ENCODE peak calls at places on chromosomes 3 and 15, in six cellular contexts. One of them, this sample, is unnamed. For H3K79me1, the result is how much of the 10 kb centered on the place peaks cover.

GRCh38 chr3:43345877-43346276 is 59.5 kb downstream of the SNRK start:
- DNase-seq in trophoblast cell: no peak
- DNase-seq in IMR-90: peak
- DNase-seq in mesendoderm: no peak
- DNase-seq in H9: no peak
- DNase-seq in H1: no peak
- DNase-seq in this sample: no peak

GRCh38 chr15:81336568-81336967 is 12.6 kb upstream of the STARD5 start:
- DNase-seq in H9: no peak
- DNase-seq in IMR-90: peak
- DNase-seq in H1: peak
- DNase-seq in mesendoderm: peak
- DNase-seq in trophoblast cell: peak
- DNase-seq in this sample: no peak

GRCh38 chr3:162994165-162994564 is 1497.6 kb downstream of the OTOL1 start:
- DNase-seq in trophoblast cell: no peak
- DNase-seq in IMR-90: no peak
- DNase-seq in H9: no peak
- DNase-seq in H1: no peak
- DNase-seq in mesendoderm: peak
- DNase-seq in this sample: no peak

GRCh38 chr3:10406414-10406813 is 85.5 kb upstream of the SEC13 start:
- DNase-seq in mesendoderm: no peak
- DNase-seq in trophoblast cell: no peak
- DNase-seq in H9: no peak
- DNase-seq in H1: no peak
- DNase-seq in IMR-90: no peak
- DNase-seq in this sample: no peak

GRCh38 chr3:102441832-102442231 is 7.0 kb downstream of the ZPLD1 start:
- DNase-seq in IMR-90: peak
- DNase-seq in mesendoderm: peak
- DNase-seq in trophoblast cell: no peak
- DNase-seq in H9: no peak
- DNase-seq in H1: no peak
- DNase-seq in this sample: no peak

GRCh38 chr3:65077124-65077523 is 389.3 kb upstream of the ADAMTS9 start:
- DNase-seq in H9: no peak
- DNase-seq in mesendoderm: no peak
- DNase-seq in trophoblast cell: no peak
- DNase-seq in IMR-90: no peak
- DNase-seq in H1: no peak
- DNase-seq in this sample: no peak

GRCh38 chr15:40445411-40446055 is 4.8 kb downstream of the BAHD1 start:
- DNase-seq in mesendoderm: no peak
- DNase-seq in IMR-90: peak
- DNase-seq in H1: no peak
- DNase-seq in trophoblast cell: no peak
- DNase-seq in H9: no peak
- DNase-seq in this sample: no peak

GRCh38 chr15:26028086-26028740 is 165.1 kb upstream of the ATP10A start:
- DNase-seq in IMR-90: no peak
- DNase-seq in trophoblast cell: peak
- DNase-seq in H9: no peak
- DNase-seq in mesendoderm: peak
- DNase-seq in H1: no peak
- DNase-seq in this sample: no peak

GRCh38 chr15:85748729-85749128 is 46.0 kb downstream of the KLHL25 start:
- DNase-seq in IMR-90: no peak
- DNase-seq in H9: peak
- DNase-seq in H1: peak
- DNase-seq in trophoblast cell: peak
- DNase-seq in mesendoderm: peak
- DNase-seq in this sample: no peak

GRCh38 chr15:84911879-84912660 is 27.6 kb downstream of the SLC28A1 start:
- DNase-seq in IMR-90: peak
- DNase-seq in H1: no peak
- DNase-seq in H9: no peak
- DNase-seq in trophoblast cell: peak
- DNase-seq in mesendoderm: no peak
- DNase-seq in this sample: no peak

GRCh38 chr15:28947241-28947674 is 61.5 kb downstream of the APBA2 start:
- DNase-seq in mesendoderm: no peak
- DNase-seq in H1: no peak
- DNase-seq in H9: no peak
- DNase-seq in IMR-90: no peak
- DNase-seq in trophoblast cell: no peak
- DNase-seq in this sample: no peak

GRCh38 chr3:111751961-111752360 is 107.1 kb upstream of the PHLDB2 start:
- DNase-seq in mesendoderm: peak
- DNase-seq in H9: no peak
- DNase-seq in trophoblast cell: no peak
- DNase-seq in H1: no peak
- DNase-seq in IMR-90: peak
- DNase-seq in this sample: no peak

GRCh38 chr3:52507359-52507758 is 12.2 kb downstream of the STAB1 start:
- DNase-seq in mesendoderm: peak
- DNase-seq in H1: no peak
- DNase-seq in H9: no peak
- DNase-seq in IMR-90: peak
- DNase-seq in trophoblast cell: no peak
- DNase-seq in this sample: no peak

GRCh38 chr3:30426319-30426993 is 179.9 kb upstream of the TGFBR2 start:
- DNase-seq in H9: no peak
- DNase-seq in mesendoderm: peak
- DNase-seq in trophoblast cell: no peak
- DNase-seq in IMR-90: peak
- DNase-seq in H1: no peak
- DNase-seq in this sample: no peak

GRCh38 chr3:85427467-85427866 is 468.7 kb downstream of the CADM2 start:
- DNase-seq in H1: no peak
- DNase-seq in IMR-90: no peak
- DNase-seq in H9: no peak
- DNase-seq in mesendoderm: no peak
- DNase-seq in trophoblast cell: no peak
- DNase-seq in this sample: no peak

GRCh38 chr15:85584791-85585360 is 204.5 kb downstream of the AKAP13 start:
- DNase-seq in H9: no peak
- DNase-seq in mesendoderm: no peak
- DNase-seq in H1: no peak
- DNase-seq in trophoblast cell: no peak
- DNase-seq in IMR-90: no peak
- DNase-seq in this sample: no peak

GRCh38 chr15:29102911-29103824 is 166.5 kb downstream of the NSMCE3 start:
- DNase-seq in mesendoderm: peak
- DNase-seq in H9: no peak
- DNase-seq in IMR-90: no peak
- DNase-seq in H1: peak
- DNase-seq in trophoblast cell: no peak
- DNase-seq in this sample: peak

GRCh38 chr3:49378249-49378899 is 20.2 kb upstream of the GPX1 start:
- DNase-seq in H9: no peak
- DNase-seq in IMR-90: peak
- DNase-seq in trophoblast cell: peak
- DNase-seq in mesendoderm: peak
- DNase-seq in H1: no peak
- DNase-seq in this sample: no peak

GRCh38 chr3:169871129-169871886 is 1.6 kb upstream of the LRRC31 start:
- DNase-seq in trophoblast cell: no peak
- DNase-seq in H9: no peak
- DNase-seq in H1: no peak
- DNase-seq in IMR-90: no peak
- DNase-seq in mesendoderm: no peak
- DNase-seq in this sample: no peak

GRCh38 chr15:64857421-64857820 is 15.7 kb downstream of the PLEKHO2 start:
- DNase-seq in H9: peak
- DNase-seq in mesendoderm: peak
- DNase-seq in H1: no peak
- DNase-seq in trophoblast cell: peak
- DNase-seq in IMR-90: peak
- DNase-seq in this sample: no peak
- H3K79me1 ChIP-seq in H9: under half
- H3K79me1 ChIP-seq in mesendoderm: under half
- H3K79me1 ChIP-seq in H1: under half
- H3K79me1 ChIP-seq in trophoblast cell: under half
- H3K79me1 ChIP-seq in IMR-90: half or more
- H3K79me1 ChIP-seq in this sample: under half

GRCh38 chr15:89325039-89325803 is 9.4 kb downstream of the POLG start:
- DNase-seq in trophoblast cell: no peak
- DNase-seq in IMR-90: no peak
- DNase-seq in H1: no peak
- DNase-seq in mesendoderm: no peak
- DNase-seq in H9: no peak
- DNase-seq in this sample: no peak

GRCh38 chr15:89322822-89323221 is 11.8 kb downstream of the POLG start:
- DNase-seq in H9: no peak
- DNase-seq in H1: no peak
- DNase-seq in trophoblast cell: no peak
- DNase-seq in mesendoderm: no peak
- DNase-seq in IMR-90: no peak
- DNase-seq in this sample: no peak

GRCh38 chr15:89320200-89320599 is 14.4 kb downstream of the POLG start:
- DNase-seq in H9: no peak
- DNase-seq in IMR-90: no peak
- DNase-seq in H1: no peak
- DNase-seq in mesendoderm: no peak
- DNase-seq in trophoblast cell: no peak
- DNase-seq in this sample: no peak

GRCh38 chr15:89323825-89324224 is 10.8 kb downstream of the POLG start:
- DNase-seq in H9: no peak
- DNase-seq in IMR-90: no peak
- DNase-seq in H1: no peak
- DNase-seq in mesendoderm: no peak
- DNase-seq in trophoblast cell: no peak
- DNase-seq in this sample: no peak

DNA sequence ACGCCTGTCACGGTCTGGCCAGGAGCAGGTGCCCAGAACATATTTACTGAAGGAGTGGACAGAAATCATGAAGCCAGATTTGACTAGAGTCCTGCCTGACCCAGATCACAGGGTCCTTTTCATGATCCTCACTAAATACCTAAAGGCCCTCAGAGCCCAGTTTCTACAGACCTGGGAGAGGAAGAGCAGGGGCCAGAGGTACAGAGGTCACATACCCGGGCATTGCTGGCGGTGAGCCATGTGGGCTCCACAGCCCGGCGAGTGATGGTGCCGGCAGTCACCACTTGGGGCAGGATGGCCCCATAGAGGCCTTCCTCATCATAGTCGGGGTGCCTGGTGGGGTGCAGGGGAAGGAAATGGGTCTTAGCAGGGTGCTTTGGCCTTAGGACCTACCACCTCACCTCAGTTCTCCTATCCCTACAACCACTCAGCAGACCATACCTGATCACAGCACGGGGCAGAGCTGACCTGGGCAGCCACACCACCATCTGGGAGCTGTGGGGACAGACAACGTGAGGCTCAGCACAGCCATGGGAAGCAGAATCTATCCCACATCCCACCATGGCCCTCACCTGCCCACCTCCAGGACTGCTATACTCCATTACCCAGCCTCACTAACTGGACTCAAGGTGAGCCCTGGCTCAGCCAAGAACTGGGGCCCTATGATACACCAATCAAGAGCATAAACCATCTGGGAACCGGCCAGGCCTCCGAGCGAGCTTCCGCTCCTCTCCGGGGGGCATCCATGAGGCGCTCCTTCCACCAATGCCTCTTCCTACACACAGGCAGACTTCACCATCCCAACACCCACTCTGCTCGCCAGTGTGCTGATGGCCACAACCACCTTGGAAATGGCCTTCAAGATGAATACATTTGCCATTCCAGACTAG is 12.9 kb downstream of the POLG start:
- DNase-seq in H1: no peak
- DNase-seq in mesendoderm: no peak
- DNase-seq in IMR-90: no peak
- DNase-seq in H9: no peak
- DNase-seq in trophoblast cell: no peak
- DNase-seq in this sample: no peak
- H3K79me1 ChIP-seq in H1: under half
- H3K79me1 ChIP-seq in mesendoderm: under half
- H3K79me1 ChIP-seq in IMR-90: half or more
- H3K79me1 ChIP-seq in H9: under half
- H3K79me1 ChIP-seq in trophoblast cell: under half
- H3K79me1 ChIP-seq in this sample: under half

DNA sequence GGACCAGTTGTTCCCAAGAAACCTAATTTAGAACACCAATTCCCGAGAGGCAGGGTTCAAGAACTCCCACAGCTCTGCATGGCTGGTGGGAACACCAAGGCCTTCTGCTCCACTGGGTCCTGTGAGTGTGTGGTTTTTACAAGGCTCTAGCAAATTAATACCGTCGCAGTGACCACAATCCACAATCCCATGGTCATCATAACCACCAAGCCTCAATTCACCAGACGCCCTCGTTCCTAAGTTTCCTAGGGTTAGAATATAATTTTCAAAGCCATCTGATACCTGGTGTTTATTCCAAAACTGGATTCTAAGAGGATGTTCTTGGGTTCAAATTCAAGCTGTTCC is 114.9 kb upstream of the RPL32 start:
- DNase-seq in H1: no peak
- DNase-seq in trophoblast cell: no peak
- DNase-seq in mesendoderm: no peak
- DNase-seq in H9: no peak
- DNase-seq in IMR-90: no peak
- DNase-seq in this sample: no peak
- H3K79me1 ChIP-seq in H1: under half
- H3K79me1 ChIP-seq in trophoblast cell: under half
- H3K79me1 ChIP-seq in mesendoderm: under half
- H3K79me1 ChIP-seq in H9: under half
- H3K79me1 ChIP-seq in IMR-90: half or more
- H3K79me1 ChIP-seq in this sample: under half

DNA sequence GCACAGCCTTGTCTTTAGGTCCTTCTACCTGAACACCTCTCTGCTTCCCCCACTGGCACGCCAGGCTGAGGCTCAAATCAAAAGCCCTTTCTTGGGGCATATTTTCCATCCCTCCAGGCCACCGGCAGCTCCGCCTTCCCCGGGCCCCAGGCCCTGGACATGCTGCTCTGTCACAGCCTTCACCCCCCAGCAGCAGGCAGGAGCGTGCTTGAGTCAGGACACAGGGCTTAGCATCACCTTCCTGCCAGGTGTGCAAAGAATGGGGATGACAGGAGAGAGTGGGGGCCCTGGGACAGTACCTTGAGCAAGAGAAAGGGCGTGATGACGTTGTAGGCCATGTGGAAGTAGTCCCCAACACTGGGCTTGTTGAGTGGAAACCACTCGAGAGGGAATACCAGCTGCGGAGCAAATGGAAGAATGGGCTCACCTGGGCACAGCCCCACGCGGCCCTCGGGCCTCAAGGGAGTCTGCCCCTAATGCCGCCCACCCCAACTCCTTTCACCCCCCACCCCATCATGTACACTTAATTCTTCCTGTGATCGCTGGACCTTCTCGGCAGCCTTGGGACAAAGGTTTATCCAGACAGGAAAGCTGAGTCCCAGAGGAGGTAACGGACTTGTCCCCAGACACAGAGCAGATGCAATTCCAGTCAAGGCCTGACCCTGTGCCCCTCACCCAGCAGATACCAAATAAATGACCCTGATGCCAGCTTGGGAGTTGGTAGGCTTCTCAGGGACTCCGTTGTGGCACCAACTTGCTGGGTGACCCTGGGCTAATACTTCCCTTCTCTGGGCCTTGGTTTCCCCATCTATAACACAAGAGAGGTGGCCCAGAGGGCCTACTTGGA is 9.1 kb upstream of the CALML4 start:
- DNase-seq in H9: peak
- DNase-seq in H1: no peak
- DNase-seq in trophoblast cell: no peak
- DNase-seq in IMR-90: no peak
- DNase-seq in mesendoderm: no peak
- DNase-seq in this sample: no peak
- H3K79me1 ChIP-seq in H9: under half
- H3K79me1 ChIP-seq in H1: under half
- H3K79me1 ChIP-seq in trophoblast cell: under half
- H3K79me1 ChIP-seq in IMR-90: half or more
- H3K79me1 ChIP-seq in mesendoderm: under half
- H3K79me1 ChIP-seq in this sample: under half